ENCODE peak calls at places on chromosomes 4 and X, in nine cellular contexts. One of them, this sample, is unnamed.

GRCh38 chrX:154022716-154023115 is 3.0 kb upstream of the IRAK1 start:
- DNase-seq in anterior cingulate cortex: no peak
- DNase-seq in activated T-cell treated with anti-CD3 and anti-CD28 coated beads, Interleukin-2, amount 50 U/mL, for 72 hours: no peak
- DNase-seq in ovary: no peak
- DNase-seq in neuronal stem cell: no peak
- DNase-seq in stromal cell of bone marrow: no peak
- DNase-seq in Calu3: no peak
- DNase-seq in T follicular helper cell: no peak
- DNase-seq in progenitor cell of endocrine pancreas: no peak
- DNase-seq in this sample: no peak

GRCh38 chr4:126977306-126977705 is 655.5 kb upstream of the INTU start:
- DNase-seq in anterior cingulate cortex: no peak
- DNase-seq in activated T-cell treated with anti-CD3 and anti-CD28 coated beads, Interleukin-2, amount 50 U/mL, for 72 hours: no peak
- DNase-seq in ovary: no peak
- DNase-seq in neuronal stem cell: no peak
- DNase-seq in stromal cell of bone marrow: no peak
- DNase-seq in Calu3: no peak
- DNase-seq in T follicular helper cell: no peak
- DNase-seq in progenitor cell of endocrine pancreas: no peak
- DNase-seq in this sample: peak

GRCh38 chrX:154354516-154354915 is 19.9 kb downstream of the FLNA start:
- DNase-seq in anterior cingulate cortex: no peak
- DNase-seq in activated T-cell treated with anti-CD3 and anti-CD28 coated beads, Interleukin-2, amount 50 U/mL, for 72 hours: no peak
- DNase-seq in ovary: no peak
- DNase-seq in neuronal stem cell: no peak
- DNase-seq in stromal cell of bone marrow: no peak
- DNase-seq in Calu3: no peak
- DNase-seq in T follicular helper cell: no peak
- DNase-seq in progenitor cell of endocrine pancreas: no peak
- DNase-seq in this sample: no peak

GRCh38 chrX:16222123-16222522 is 54.8 kb downstream of the MAGEB17 start:
- DNase-seq in anterior cingulate cortex: no peak
- DNase-seq in activated T-cell treated with anti-CD3 and anti-CD28 coated beads, Interleukin-2, amount 50 U/mL, for 72 hours: no peak
- DNase-seq in ovary: no peak
- DNase-seq in neuronal stem cell: no peak
- DNase-seq in stromal cell of bone marrow: no peak
- DNase-seq in Calu3: no peak
- DNase-seq in T follicular helper cell: no peak
- DNase-seq in progenitor cell of endocrine pancreas: no peak
- DNase-seq in this sample: peak

GRCh38 chr4:54843946-54844345 is 186.2 kb downstream of the KIT start:
- DNase-seq in anterior cingulate cortex: no peak
- DNase-seq in activated T-cell treated with anti-CD3 and anti-CD28 coated beads, Interleukin-2, amount 50 U/mL, for 72 hours: no peak
- DNase-seq in ovary: no peak
- DNase-seq in neuronal stem cell: no peak
- DNase-seq in stromal cell of bone marrow: no peak
- DNase-seq in Calu3: no peak
- DNase-seq in T follicular helper cell: no peak
- DNase-seq in progenitor cell of endocrine pancreas: no peak
- DNase-seq in this sample: no peak

GRCh38 chrX:21972721-21973120 is 32.2 kb downstream of the SMS start:
- DNase-seq in anterior cingulate cortex: no peak
- DNase-seq in activated T-cell treated with anti-CD3 and anti-CD28 coated beads, Interleukin-2, amount 50 U/mL, for 72 hours: peak
- DNase-seq in ovary: no peak
- DNase-seq in neuronal stem cell: no peak
- DNase-seq in stromal cell of bone marrow: no peak
- DNase-seq in Calu3: peak
- DNase-seq in T follicular helper cell: peak
- DNase-seq in progenitor cell of endocrine pancreas: no peak
- DNase-seq in this sample: no peak

GRCh38 chrX:318739-319578 is at the start of gene GTPBP6:
- DNase-seq in anterior cingulate cortex: no peak
- DNase-seq in activated T-cell treated with anti-CD3 and anti-CD28 coated beads, Interleukin-2, amount 50 U/mL, for 72 hours: peak
- DNase-seq in ovary: peak
- DNase-seq in neuronal stem cell: peak
- DNase-seq in stromal cell of bone marrow: peak
- DNase-seq in Calu3: peak
- DNase-seq in T follicular helper cell: peak
- DNase-seq in progenitor cell of endocrine pancreas: peak
- DNase-seq in this sample: peak

GRCh38 chrX:105975382-105975781 is 63.1 kb downstream of the SERPINA7 start:
- DNase-seq in anterior cingulate cortex: no peak
- DNase-seq in activated T-cell treated with anti-CD3 and anti-CD28 coated beads, Interleukin-2, amount 50 U/mL, for 72 hours: no peak
- DNase-seq in ovary: no peak
- DNase-seq in neuronal stem cell: peak
- DNase-seq in stromal cell of bone marrow: no peak
- DNase-seq in Calu3: no peak
- DNase-seq in T follicular helper cell: no peak
- DNase-seq in progenitor cell of endocrine pancreas: no peak
- DNase-seq in this sample: peak

GRCh38 chrX:42748067-42748850 is 29.7 kb downstream of the PPP1R2C start:
- DNase-seq in anterior cingulate cortex: no peak
- DNase-seq in activated T-cell treated with anti-CD3 and anti-CD28 coated beads, Interleukin-2, amount 50 U/mL, for 72 hours: no peak
- DNase-seq in ovary: no peak
- DNase-seq in neuronal stem cell: no peak
- DNase-seq in stromal cell of bone marrow: no peak
- DNase-seq in Calu3: no peak
- DNase-seq in T follicular helper cell: no peak
- DNase-seq in progenitor cell of endocrine pancreas: no peak
- DNase-seq in this sample: no peak

GRCh38 chr4:2270341-2271165 is 8.6 kb upstream of the MXD4 start:
- DNase-seq in anterior cingulate cortex: no peak
- DNase-seq in activated T-cell treated with anti-CD3 and anti-CD28 coated beads, Interleukin-2, amount 50 U/mL, for 72 hours: no peak
- DNase-seq in ovary: no peak
- DNase-seq in neuronal stem cell: no peak
- DNase-seq in stromal cell of bone marrow: no peak
- DNase-seq in Calu3: no peak
- DNase-seq in T follicular helper cell: no peak
- DNase-seq in progenitor cell of endocrine pancreas: no peak
- DNase-seq in this sample: no peak

GRCh38 chr4:71830-72229 is 18.7 kb downstream of the ZNF595 start:
- DNase-seq in anterior cingulate cortex: no peak
- DNase-seq in activated T-cell treated with anti-CD3 and anti-CD28 coated beads, Interleukin-2, amount 50 U/mL, for 72 hours: no peak
- DNase-seq in ovary: no peak
- DNase-seq in neuronal stem cell: no peak
- DNase-seq in stromal cell of bone marrow: no peak
- DNase-seq in Calu3: no peak
- DNase-seq in T follicular helper cell: no peak
- DNase-seq in progenitor cell of endocrine pancreas: no peak
- DNase-seq in this sample: no peak

GRCh38 chr4:105619193-105619931 is 66.9 kb downstream of the ARHGEF38 start:
- DNase-seq in anterior cingulate cortex: peak
- DNase-seq in activated T-cell treated with anti-CD3 and anti-CD28 coated beads, Interleukin-2, amount 50 U/mL, for 72 hours: no peak
- DNase-seq in ovary: peak
- DNase-seq in neuronal stem cell: no peak
- DNase-seq in stromal cell of bone marrow: no peak
- DNase-seq in Calu3: peak
- DNase-seq in T follicular helper cell: no peak
- DNase-seq in progenitor cell of endocrine pancreas: no peak
- DNase-seq in this sample: peak

GRCh38 chrX:133812382-133812781 is 173.0 kb downstream of the GPC3 start:
- DNase-seq in anterior cingulate cortex: no peak
- DNase-seq in activated T-cell treated with anti-CD3 and anti-CD28 coated beads, Interleukin-2, amount 50 U/mL, for 72 hours: no peak
- DNase-seq in ovary: no peak
- DNase-seq in neuronal stem cell: no peak
- DNase-seq in stromal cell of bone marrow: no peak
- DNase-seq in Calu3: peak
- DNase-seq in T follicular helper cell: no peak
- DNase-seq in progenitor cell of endocrine pancreas: no peak
- DNase-seq in this sample: peak

GRCh38 chr4:181909368-181909767 is 333.8 kb upstream of the TENM3 start:
- DNase-seq in anterior cingulate cortex: no peak
- DNase-seq in activated T-cell treated with anti-CD3 and anti-CD28 coated beads, Interleukin-2, amount 50 U/mL, for 72 hours: no peak
- DNase-seq in ovary: no peak
- DNase-seq in neuronal stem cell: no peak
- DNase-seq in stromal cell of bone marrow: peak
- DNase-seq in Calu3: peak
- DNase-seq in T follicular helper cell: no peak
- DNase-seq in progenitor cell of endocrine pancreas: no peak
- DNase-seq in this sample: peak

GRCh38 chr4:104470770-104471169 is 23.9 kb downstream of the CXXC4 start:
- DNase-seq in anterior cingulate cortex: no peak
- DNase-seq in activated T-cell treated with anti-CD3 and anti-CD28 coated beads, Interleukin-2, amount 50 U/mL, for 72 hours: no peak
- DNase-seq in ovary: no peak
- DNase-seq in neuronal stem cell: no peak
- DNase-seq in stromal cell of bone marrow: no peak
- DNase-seq in Calu3: no peak
- DNase-seq in T follicular helper cell: no peak
- DNase-seq in progenitor cell of endocrine pancreas: no peak
- DNase-seq in this sample: no peak

GRCh38 chrX:121179972-121180371 is 132.6 kb downstream of the GLUD2 start:
- DNase-seq in anterior cingulate cortex: no peak
- DNase-seq in activated T-cell treated with anti-CD3 and anti-CD28 coated beads, Interleukin-2, amount 50 U/mL, for 72 hours: no peak
- DNase-seq in ovary: no peak
- DNase-seq in neuronal stem cell: no peak
- DNase-seq in stromal cell of bone marrow: no peak
- DNase-seq in Calu3: peak
- DNase-seq in T follicular helper cell: no peak
- DNase-seq in progenitor cell of endocrine pancreas: no peak
- DNase-seq in this sample: no peak

GRCh38 chr4:95511477-95511876 is 37.3 kb downstream of the UNC5C start:
- DNase-seq in anterior cingulate cortex: no peak
- DNase-seq in activated T-cell treated with anti-CD3 and anti-CD28 coated beads, Interleukin-2, amount 50 U/mL, for 72 hours: no peak
- DNase-seq in ovary: no peak
- DNase-seq in neuronal stem cell: no peak
- DNase-seq in stromal cell of bone marrow: no peak
- DNase-seq in Calu3: no peak
- DNase-seq in T follicular helper cell: no peak
- DNase-seq in progenitor cell of endocrine pancreas: no peak
- DNase-seq in this sample: no peak

GRCh38 chr4:84691170-84691691 is 108.3 kb downstream of the CDS1 start:
- DNase-seq in anterior cingulate cortex: no peak
- DNase-seq in activated T-cell treated with anti-CD3 and anti-CD28 coated beads, Interleukin-2, amount 50 U/mL, for 72 hours: no peak
- DNase-seq in ovary: no peak
- DNase-seq in neuronal stem cell: no peak
- DNase-seq in stromal cell of bone marrow: peak
- DNase-seq in Calu3: peak
- DNase-seq in T follicular helper cell: no peak
- DNase-seq in progenitor cell of endocrine pancreas: no peak
- DNase-seq in this sample: no peak

GRCh38 chrX:38513087-38513742 is 48.1 kb upstream of the TSPAN7 start:
- DNase-seq in anterior cingulate cortex: no peak
- DNase-seq in activated T-cell treated with anti-CD3 and anti-CD28 coated beads, Interleukin-2, amount 50 U/mL, for 72 hours: no peak
- DNase-seq in ovary: no peak
- DNase-seq in neuronal stem cell: no peak
- DNase-seq in stromal cell of bone marrow: no peak
- DNase-seq in Calu3: no peak
- DNase-seq in T follicular helper cell: no peak
- DNase-seq in progenitor cell of endocrine pancreas: no peak
- DNase-seq in this sample: no peak

GRCh38 chr4:6373541-6374410 is 98.6 kb downstream of the PPP2R2C start:
- DNase-seq in anterior cingulate cortex: no peak
- DNase-seq in activated T-cell treated with anti-CD3 and anti-CD28 coated beads, Interleukin-2, amount 50 U/mL, for 72 hours: no peak
- DNase-seq in ovary: no peak
- DNase-seq in neuronal stem cell: no peak
- DNase-seq in stromal cell of bone marrow: no peak
- DNase-seq in Calu3: no peak
- DNase-seq in T follicular helper cell: no peak
- DNase-seq in progenitor cell of endocrine pancreas: no peak
- DNase-seq in this sample: no peak

GRCh38 chr4:102036619-102037376 is 246.3 kb downstream of the BANK1 start:
- DNase-seq in anterior cingulate cortex: no peak
- DNase-seq in activated T-cell treated with anti-CD3 and anti-CD28 coated beads, Interleukin-2, amount 50 U/mL, for 72 hours: no peak
- DNase-seq in ovary: no peak
- DNase-seq in neuronal stem cell: no peak
- DNase-seq in stromal cell of bone marrow: no peak
- DNase-seq in Calu3: no peak
- DNase-seq in T follicular helper cell: no peak
- DNase-seq in progenitor cell of endocrine pancreas: no peak
- DNase-seq in this sample: peak